ENCODE peak calls at places on chromosomes 16 and 17, in six cellular contexts. G, I, N, R, Q and X are unnamed samples.

GRCh38 chr17:68431661-68432071 is 25.6 kb downstream of the WIPI1 start:
- DNase-seq in G (no peak), I (peak), N (peak), R (peak), Q (no peak), X (peak)

GRCh38 chr17:57892820-57893595 is 43.2 kb upstream of the MRPS23 start:
- DNase-seq in G (peak), I (no peak), N (peak), R (peak), Q (no peak), X (peak)

GRCh38 chr16:56332464-56333079 is 92.8 kb downstream of the AMFR start:
- DNase-seq in G (no peak), I (peak), N (peak), R (peak), Q (peak), X (peak)

GRCh38 chr16:90015586-90016338 is 3.5 kb downstream of the DBNDD1 start:
- DNase-seq in G (no peak), I (no peak), N (no peak), R (no peak), Q (no peak), X (no peak)

GRCh38 chr16:56614549-56614991 is 6.2 kb downstream of the MT2A start:
- DNase-seq in G (no peak), I (peak), N (no peak), R (no peak), Q (no peak), X (peak)

GRCh38 chr17:3990391-3991127 is 26.3 kb upstream of the ATP2A3 start:
- DNase-seq in G (no peak), I (no peak), N (no peak), R (no peak), Q (no peak), X (peak)

GRCh38 chr17:10021239-10021638 is 116.2 kb upstream of the RCVRN start:
- DNase-seq in G (no peak), I (no peak), N (no peak), R (peak), Q (peak), X (no peak)

GRCh38 chr17:39194089-39194984 is 3.1 kb downstream of the CACNB1 start:
- DNase-seq in G (no peak), I (no peak), N (peak), R (peak), Q (no peak), X (no peak)

GRCh38 chr17:82497483-82498405 is 21.8 kb upstream of the FOXK2 start:
- DNase-seq in G (no peak), I (peak), N (peak), R (peak), Q (peak), X (peak)

GRCh38 chr16:49456763-49457162 is 83.2 kb downstream of the C16orf78 start:
- DNase-seq in G (no peak), I (no peak), N (no peak), R (no peak), Q (no peak), X (no peak)

GRCh38 chr16:27982184-27982583 is 81.3 kb downstream of the GSG1L start:
- DNase-seq in G (no peak), I (no peak), N (no peak), R (no peak), Q (no peak), X (no peak)

GRCh38 chr16:10335681-10336080 is 50.2 kb upstream of the ATF7IP2 start:
- DNase-seq in G (no peak), I (no peak), N (no peak), R (no peak), Q (no peak), X (no peak)

GRCh38 chr16:13402601-13403000 is 501.2 kb downstream of the SHISA9 start:
- DNase-seq in G (no peak), I (no peak), N (no peak), R (no peak), Q (no peak), X (no peak)

GRCh38 chr16:87470332-87470731 is 22.5 kb downstream of the ZCCHC14 start:
- DNase-seq in G (no peak), I (no peak), N (no peak), R (no peak), Q (no peak), X (no peak)

GRCh38 chr16:88681709-88682451 is 4.4 kb downstream of the SNAI3 start:
- DNase-seq in G (no peak), I (peak), N (no peak), R (no peak), Q (peak), X (no peak)

GRCh38 chr17:78882546-78883089 is 20.4 kb downstream of the CEP295NL start:
- DNase-seq in G (no peak), I (no peak), N (no peak), R (no peak), Q (no peak), X (no peak)

GRCh38 chr17:68133370-68134045 is 98.0 kb downstream of the KPNA2 start:
- DNase-seq in G (no peak), I (no peak), N (no peak), R (no peak), Q (no peak), X (no peak)

GRCh38 chr16:82108774-82109173 is 61.2 kb downstream of the MPHOSPH6 start:
- DNase-seq in G (no peak), I (no peak), N (peak), R (no peak), Q (no peak), X (no peak)

GRCh38 chr16:81786321-81786720 is 7.2 kb downstream of the PLCG2 start:
- DNase-seq in G (no peak), I (no peak), N (no peak), R (no peak), Q (no peak), X (peak)

GRCh38 chr17:31390748-31391495 is 553 bp upstream of the RAB11FIP4 start:
- DNase-seq in G (no peak), I (no peak), N (no peak), R (no peak), Q (no peak), X (no peak)

GRCh38 chr17:39597372-39598046 is 10.2 kb downstream of the NEUROD2 start:
- DNase-seq in G (no peak), I (no peak), N (no peak), R (no peak), Q (no peak), X (no peak)

GRCh38 chr17:13940858-13941665 is 128.2 kb upstream of the COX10 start:
- DNase-seq in G (no peak), I (no peak), N (no peak), R (peak), Q (no peak), X (peak)

GRCh38 chr16:24609740-24610420 is 70.5 kb downstream of the RBBP6 start:
- DNase-seq in G (peak), I (peak), N (peak), R (peak), Q (no peak), X (no peak)

GRCh38 chr16:49546059-49546458 is 172.5 kb downstream of the C16orf78 start:
- DNase-seq in G (no peak), I (no peak), N (no peak), R (no peak), Q (no peak), X (no peak)

GRCh38 chr17:52096056-52096455 is 62.5 kb downstream of the CA10 start:
- DNase-seq in G (no peak), I (no peak), N (no peak), R (no peak), Q (no peak), X (no peak)

GRCh38 chr16:9378876-9379275 is 287.4 kb downstream of the HAPSTR1 start:
- DNase-seq in G (no peak), I (no peak), N (no peak), R (no peak), Q (no peak), X (no peak)

GRCh38 chr16:1498899-1499676 is 5.9 kb downstream of the TELO2 start:
- DNase-seq in G (no peak), I (no peak), N (no peak), R (no peak), Q (no peak), X (no peak)

GRCh38 chr16:83807710-83808572 is at the start of gene HSBP1:
- DNase-seq in G (peak), I (peak), N (peak), R (peak), Q (peak), X (peak)
- TF ChIP-seq CTCF in G (no peak), I (no peak), N (no peak), R (no peak), Q (no peak), X (no peak)

GRCh38 chr16:53024045-53024444 is 28.7 kb downstream of the CHD9NB start:
- DNase-seq in G (no peak), I (peak), N (no peak), R (no peak), Q (no peak), X (no peak)

GRCh38 chr16:53018834-53019416 is 33.8 kb downstream of the CHD9NB start:
- DNase-seq in G (no peak), I (no peak), N (no peak), R (no peak), Q (no peak), X (no peak)

GRCh38 chr16:53022374-53022773 is 30.3 kb downstream of the CHD9NB start:
- DNase-seq in G (peak), I (peak), N (peak), R (peak), Q (no peak), X (peak)
- TF ChIP-seq CTCF in G (peak), I (peak), N (peak), R (peak), Q (peak), X (peak)

DNA sequence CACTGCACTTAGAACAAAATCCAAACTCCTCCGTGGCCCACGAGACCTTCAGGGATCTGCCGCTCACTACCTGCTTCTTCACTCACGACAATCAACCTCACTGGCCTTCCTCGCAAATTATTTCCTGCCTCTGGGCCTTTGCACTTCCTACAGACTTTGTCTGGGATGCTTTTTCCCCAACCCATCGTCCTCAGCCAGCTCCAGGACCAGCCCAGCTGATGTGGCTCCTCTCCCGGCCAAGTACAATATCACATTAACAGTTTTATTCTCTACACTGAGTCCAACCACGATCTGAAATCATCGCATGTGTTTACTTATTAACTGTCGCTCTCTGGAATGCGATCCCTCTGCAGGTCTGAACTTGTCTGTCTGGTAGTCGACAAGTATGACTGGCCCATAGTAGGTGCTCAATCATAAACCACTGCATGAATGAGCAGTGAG is 28.0 kb downstream of the RTN4RL1 start:
- DNase-seq in G (peak), I (no peak), N (no peak), R (no peak), Q (no peak), X (no peak)
- TF ChIP-seq CTCF in G (no peak), I (no peak), N (no peak), R (no peak), Q (no peak), X (no peak)

DNA sequence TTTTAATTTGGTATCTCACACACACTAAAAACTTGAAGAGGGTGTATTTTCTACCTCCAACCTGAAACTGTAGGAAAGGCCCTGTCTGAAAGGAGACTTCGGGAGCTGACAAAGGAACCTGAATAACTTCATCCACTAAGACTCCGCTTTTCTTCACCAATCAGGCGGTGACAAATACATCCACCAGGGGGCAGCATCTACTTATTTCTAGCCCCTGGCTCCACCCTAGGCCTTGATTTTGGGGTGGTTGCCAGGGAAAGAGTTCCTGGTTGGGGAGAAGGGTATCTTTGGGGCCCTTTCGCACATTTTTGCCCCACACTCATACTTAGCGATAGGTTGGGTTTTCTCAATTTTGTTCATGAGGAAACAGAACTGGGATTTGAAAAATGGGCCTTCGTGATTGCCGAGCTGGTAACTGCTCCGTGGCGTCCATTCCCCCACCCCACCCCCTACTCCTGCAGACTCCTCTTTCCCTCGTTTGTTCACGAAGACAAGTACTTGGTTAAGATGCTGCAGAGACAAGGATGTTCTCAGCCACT is 4.8 kb upstream of the ARL4D start:
- DNase-seq in G (peak), I (peak), N (peak), R (peak), Q (peak), X (peak)
- TF ChIP-seq CTCF in G (peak), I (peak), N (peak), R (peak), Q (peak), X (peak)

GRCh38 chr17:44414394-44415155 is 25.1 kb upstream of the ITGA2B start:
- DNase-seq in G (no peak), I (no peak), N (no peak), R (no peak), Q (no peak), X (no peak)

GRCh38 chr17:44408786-44409185 is 19.3 kb upstream of the ITGA2B start:
- DNase-seq in G (no peak), I (peak), N (no peak), R (no peak), Q (no peak), X (no peak)

DNA sequence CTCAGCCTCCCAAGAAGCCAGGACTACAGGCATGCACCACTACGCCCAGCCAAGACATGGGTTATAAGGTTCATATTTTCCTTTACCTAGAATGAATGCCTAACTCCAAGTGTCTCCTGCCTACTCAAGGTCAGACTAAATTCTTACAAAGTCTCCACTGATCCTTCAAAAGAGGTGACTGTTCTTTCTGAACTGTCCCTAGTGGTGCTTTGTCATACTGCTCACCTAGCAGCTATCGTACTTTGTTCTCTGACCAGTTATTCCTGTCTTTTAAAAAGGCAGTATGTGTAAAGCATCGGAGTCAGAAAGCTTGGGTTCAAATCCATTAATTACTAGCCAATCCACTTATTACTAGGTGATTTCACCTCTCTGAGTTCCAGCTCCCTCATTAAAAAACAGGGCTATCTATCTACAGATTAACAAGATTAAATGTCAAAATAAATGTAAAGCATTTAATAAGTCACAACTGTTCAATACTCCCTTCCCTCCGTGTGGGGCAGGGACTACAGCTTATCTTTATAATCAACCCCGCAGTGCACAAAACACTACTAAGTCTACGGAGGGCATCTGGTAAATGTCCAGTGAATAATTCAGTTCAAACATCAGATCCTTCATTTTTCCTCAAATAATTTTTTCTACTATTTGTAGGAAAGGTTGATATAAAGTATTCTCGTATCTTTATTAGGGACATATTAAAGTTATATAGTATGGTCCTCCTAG is 20.0 kb upstream of the ITGA2B start:
- DNase-seq in G (no peak), I (no peak), N (no peak), R (no peak), Q (no peak), X (no peak)
- TF ChIP-seq CTCF in G (no peak), I (peak), N (no peak), R (peak), Q (no peak), X (no peak)